ENCODE peak calls at places on chromosomes 13 and 19, in five cellular contexts. O, M, F, A and R are unnamed samples.

GRCh38 chr13:76882431-76882830 is 3.8 kb downstream of the KCTD12 start:
- DNase-seq in A (no peak), F (no peak), O (no peak), M (no peak), R (no peak)

GRCh38 chr13:91017031-91017668 is 330.3 kb upstream of the MIR17HG start:
- DNase-seq in O (no peak), M (peak), F (peak), A (peak), R (peak)

GRCh38 chr19:50432658-50433057 is at the start of gene MYBPC2:
- DNase-seq in F (peak), A (no peak), M (no peak), O (no peak), R (no peak)

GRCh38 chr13:20815469-20815868 is 41.7 kb upstream of the EEF1AKMT1 start:
- DNase-seq in M (no peak), F (no peak), O (no peak), A (no peak), R (no peak)

GRCh38 chr13:74246398-74246975 is 112.3 kb upstream of the KLF12 start:
- DNase-seq in F (no peak), M (no peak), O (no peak), A (no peak), R (no peak)

GRCh38 chr13:40813662-40814454 is 24.4 kb downstream of the SLC25A15 start:
- DNase-seq in F (peak), O (peak), A (peak), M (no peak), R (no peak)

GRCh38 chr13:106449096-106449495 is 86.4 kb downstream of the EFNB2 start:
- DNase-seq in M (no peak), A (no peak), O (no peak), F (no peak), R (no peak)

GRCh38 chr19:17765069-17765618 is 13.9 kb downstream of the FCHO1 start:
- DNase-seq in O (peak), F (no peak), A (no peak), M (no peak), R (no peak)

GRCh38 chr19:5397804-5398692 is 57.2 kb upstream of the ZNRF4 start:
- DNase-seq in A (peak), O (peak), F (peak), M (no peak), R (no peak)

GRCh38 chr13:46831588-46832194 is 34.7 kb upstream of the ESD start:
- DNase-seq in A (peak), M (no peak), F (peak), O (peak), R (peak)

GRCh38 chr19:42683917-42684513 is 56.3 kb downstream of the PSG3 start:
- DNase-seq in A (peak), M (no peak), F (peak), O (peak), R (peak)

GRCh38 chr13:91247768-91248167 is 99.7 kb upstream of the MIR17HG start:
- DNase-seq in O (no peak), M (no peak), A (no peak), F (no peak), R (no peak)

GRCh38 chr13:106523566-106523965 is 11.9 kb downstream of the EFNB2 start:
- DNase-seq in A (no peak), M (no peak), F (no peak), O (no peak), R (no peak)

GRCh38 chr13:23899555-23899954 is 2.3 kb upstream of the C1QTNF9B start:
- DNase-seq in A (no peak), F (peak), O (peak), M (no peak), R (no peak)

GRCh38 chr19:13120817-13121216 is 2.8 kb downstream of the NACC1 start:
- DNase-seq in A (no peak), F (no peak), M (no peak), O (no peak), R (no peak)

GRCh38 chr13:39451860-39452301 is 151.1 kb downstream of the LHFPL6 start:
- DNase-seq in A (no peak), O (no peak), M (no peak), F (no peak), R (no peak)

GRCh38 chr19:2050349-2050990 is 574 bp downstream of the MKNK2 start:
- DNase-seq in O (no peak), A (no peak), M (no peak), F (no peak), R (no peak)

GRCh38 chr19:43984687-43985000 is 656 bp downstream of the ZNF155 start:
- DNase-seq in A (no peak), F (no peak), O (no peak), M (no peak), R (no peak)

GRCh38 chr13:102651392-102651791 is 43.5 kb downstream of the METTL21C start:
- DNase-seq in F (no peak), M (no peak), A (no peak), O (no peak), R (no peak)

GRCh38 chr19:46678110-46678732 is 17.2 kb upstream of the DACT3 start:
- DNase-seq in F (peak), M (no peak), A (peak), O (no peak), R (peak)

GRCh38 chr19:17778621-17779280 is 16.2 kb upstream of the B3GNT3 start:
- DNase-seq in M (no peak), F (no peak), A (no peak), O (no peak), R (no peak)

GRCh38 chr13:92838786-92839185 is 387.8 kb upstream of the GPC6 start:
- DNase-seq in M (no peak), F (no peak), O (peak), A (no peak), R (no peak)

GRCh38 chr19:21812448-21812847 is 23.5 kb downstream of the ZNF43 start:
- DNase-seq in F (no peak), O (no peak), M (no peak), A (no peak), R (no peak)

GRCh38 chr13:43270043-43270830 is 246.9 kb downstream of the DNAJC15 start:
- DNase-seq in A (no peak), F (no peak), O (no peak), M (no peak), R (no peak)

GRCh38 chr19:7869910-7870511 is 4.2 kb downstream of the PRR36 start:
- DNase-seq in A (peak), F (peak), M (no peak), O (peak), R (peak)

GRCh38 chr13:70253834-70254233 is 145.6 kb upstream of the KLHL1 start:
- DNase-seq in F (no peak), O (peak), M (no peak), A (no peak), R (no peak)

GRCh38 chr13:51848674-51849073 is 3.7 kb upstream of the TMEM272 start:
- DNase-seq in F (no peak), M (no peak), A (no peak), O (peak), R (no peak)

GRCh38 chr19:16355293-16356043 is 30.8 kb downstream of the KLF2 start:
- DNase-seq in M (no peak), A (no peak), O (no peak), F (peak), R (no peak)

GRCh38 chr19:44839272-44839671 is 6.8 kb upstream of the NECTIN2 start:
- DNase-seq in A (no peak), M (no peak), F (no peak), O (no peak), R (no peak)

GRCh38 chr13:106567421-106568224 is at the start of gene ARGLU1:
- DNase-seq in O (peak), M (peak), A (peak), F (peak), R (no peak)

GRCh38 chr13:101535192-101535746 is 82.8 kb downstream of the ITGBL1 start:
- DNase-seq in M (no peak), O (no peak), A (no peak), F (no peak), R (no peak)

GRCh38 chr19:6229951-6230712 is 49.6 kb downstream of the MLLT1 start:
- DNase-seq in F (no peak), O (no peak), M (no peak), A (no peak), R (peak)

GRCh38 chr19:10102787-10103236 is 334 bp upstream of the ANGPTL6 start:
- DNase-seq in O (no peak), M (peak), F (peak), A (no peak), R (no peak)

GRCh38 chr19:10093295-10094186 is 7.4 kb downstream of the SHFL start:
- DNase-seq in O (no peak), F (peak), M (no peak), A (no peak), R (no peak)

GRCh38 chr19:8141726-8142524 is 7.5 kb downstream of the FBN3 start:
- DNase-seq in O (no peak), M (no peak), A (no peak), F (no peak), R (no peak)

GRCh38 chr19:38512277-38512676 is 78.8 kb downstream of the RYR1 start:
- DNase-seq in M (no peak), F (no peak), A (no peak), O (no peak), R (no peak)

GRCh38 chr19:51637362-51637978 is 7.3 kb upstream of the SIGLEC5 start:
- DNase-seq in M (no peak), A (no peak), O (peak), F (peak), R (no peak)

GRCh38 chr19:35315883-35316282 is 13.1 kb upstream of the CD22 start:
- DNase-seq in A (no peak), F (peak), O (peak), M (no peak), R (no peak)
- H2AFZ ChIP-seq in A (no peak), F (peak), O (no peak), M (no peak), R (no peak)

DNA sequence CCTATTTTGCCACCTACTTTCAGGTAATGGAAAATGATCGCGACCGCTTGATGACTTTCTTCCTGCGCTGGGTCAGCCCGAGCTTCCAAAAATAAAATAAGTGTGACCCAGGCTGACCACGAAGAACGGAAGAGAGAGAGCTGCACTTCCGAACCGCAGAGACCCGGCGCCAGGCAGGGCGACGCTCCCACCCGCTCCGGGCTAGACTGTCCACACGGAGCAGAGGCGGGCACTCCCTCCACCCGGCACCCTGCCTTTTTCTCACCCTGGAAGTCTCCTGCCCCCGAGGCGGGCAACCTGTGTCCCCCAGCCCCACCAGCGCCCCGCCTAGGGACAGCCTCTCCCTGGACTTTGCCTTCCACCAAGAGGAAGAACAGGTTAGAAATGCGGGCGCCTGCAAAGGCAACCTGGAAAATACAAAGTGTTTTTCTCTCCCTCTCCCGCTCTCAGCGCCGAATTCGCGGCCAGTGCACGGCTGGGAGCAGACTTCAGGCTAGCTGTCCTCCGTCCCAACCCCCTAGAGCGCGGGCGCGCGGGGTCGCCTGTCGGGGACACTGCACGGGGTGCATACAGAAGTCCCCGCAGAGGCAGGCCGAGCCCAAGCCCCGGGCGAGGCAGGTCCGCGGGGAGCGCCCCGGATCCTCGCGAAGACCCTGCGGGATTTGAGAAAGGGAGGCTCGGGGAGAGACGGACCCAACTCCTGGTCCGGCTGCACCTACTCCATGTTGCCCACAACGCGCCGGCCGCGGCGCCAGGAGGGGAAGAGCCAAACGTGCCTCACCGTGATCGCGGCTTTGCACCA is 884 bp downstream of the SPRY2 start:
- DNase-seq in F (peak), A (peak), O (peak), M (no peak), R (no peak)
- TF ChIP-seq SRF in F (no peak), A (no peak), O (no peak), M (no peak), R (no peak)

DNA sequence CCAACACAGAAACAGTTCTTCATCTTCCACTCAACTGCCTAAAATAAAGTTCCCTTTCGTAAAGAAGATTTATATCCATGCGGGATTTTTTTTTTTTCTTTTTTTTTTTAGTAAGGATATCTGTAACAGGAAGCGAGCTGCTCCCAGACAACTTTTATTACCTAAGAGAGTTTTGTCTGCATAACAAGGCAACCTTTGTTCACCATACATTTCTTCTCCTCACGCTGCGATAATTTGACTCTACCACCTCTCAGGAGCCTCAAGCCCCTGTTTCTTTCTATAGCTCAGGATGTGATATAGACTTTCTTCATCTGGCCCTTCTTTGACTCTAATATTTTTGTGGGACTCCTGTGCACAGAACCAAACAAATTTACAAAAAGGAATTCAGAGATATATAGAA is 1053.7 kb upstream of the SPRY2 start:
- DNase-seq in M (no peak), F (no peak), O (no peak), A (no peak), R (no peak)
- H3K4me2 ChIP-seq in M (no peak), F (no peak), O (no peak), A (no peak), R (no peak)

GRCh38 chr19:709196-709964 is 645 bp downstream of the PALM start:
- DNase-seq in A (peak), M (no peak), F (no peak), O (no peak), R (no peak)
- H2AFZ ChIP-seq in A (no peak), M (no peak), F (no peak), O (no peak), R (no peak)

DNA sequence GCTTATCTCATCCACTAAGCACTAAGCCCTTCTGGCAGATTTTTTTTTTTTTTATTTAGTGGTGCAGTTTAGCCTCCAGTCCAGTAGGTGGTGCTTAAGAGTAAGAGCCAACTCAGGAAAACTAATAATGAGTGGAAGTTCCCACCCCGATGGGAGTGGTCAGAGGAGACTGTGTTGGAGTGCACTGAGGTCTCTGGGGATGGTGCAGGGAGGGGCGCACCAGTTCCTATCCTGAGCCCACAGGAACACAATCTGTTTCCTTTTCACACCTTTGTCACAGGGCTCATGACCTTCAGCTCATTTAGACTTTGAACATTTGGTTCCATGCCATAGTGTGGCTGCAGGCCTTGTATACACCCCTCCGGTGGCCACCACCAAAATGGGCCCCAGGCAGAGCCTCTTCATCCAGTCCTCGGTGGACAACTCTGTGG is 367.4 kb downstream of the SPRY2 start:
- DNase-seq in M (no peak), O (no peak), F (peak), A (no peak), R (no peak)
- TF ChIP-seq SRF in M (no peak), O (no peak), F (no peak), A (no peak), R (no peak)

DNA sequence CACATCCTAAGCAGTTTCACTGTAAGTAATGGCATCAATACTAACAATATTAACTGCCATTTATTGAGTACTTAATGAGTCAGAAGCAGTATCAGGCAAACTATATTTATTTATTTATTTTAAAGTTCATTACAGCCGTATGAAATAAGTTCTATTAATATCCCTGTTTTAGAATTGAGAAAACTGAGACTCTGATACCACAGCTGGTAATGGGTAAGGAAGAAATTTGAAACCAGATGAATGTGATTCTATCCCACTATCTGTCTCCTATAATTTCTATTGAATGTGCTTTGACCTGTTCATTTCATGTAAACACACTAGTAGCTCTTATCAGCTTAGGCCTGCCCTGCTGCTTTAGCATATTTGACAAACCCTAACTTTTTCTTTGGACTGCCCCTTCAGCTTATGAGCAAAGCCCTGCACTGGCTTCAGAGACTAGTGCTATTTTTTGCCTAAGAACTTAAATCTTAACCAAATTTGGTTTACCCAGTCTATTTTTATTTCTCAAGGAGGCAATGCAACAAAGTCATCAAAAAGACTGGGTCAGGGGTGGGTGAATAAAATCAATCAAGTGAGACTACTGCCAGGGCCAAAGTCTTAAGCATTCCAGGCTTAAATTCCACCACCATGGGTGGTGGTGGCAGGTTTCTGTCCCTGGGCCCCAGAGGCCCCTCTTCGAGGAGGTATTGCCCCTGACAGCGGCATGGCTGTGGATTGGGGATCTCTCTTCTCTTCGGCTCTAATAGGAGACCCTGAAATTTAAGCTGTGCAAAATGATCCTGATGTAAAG is 143.4 kb downstream of the DLEU7 start:
- DNase-seq in F (no peak), O (no peak), A (no peak), M (no peak), R (no peak)
- H3K4me2 ChIP-seq in F (no peak), O (no peak), A (no peak), M (no peak), R (no peak)

DNA sequence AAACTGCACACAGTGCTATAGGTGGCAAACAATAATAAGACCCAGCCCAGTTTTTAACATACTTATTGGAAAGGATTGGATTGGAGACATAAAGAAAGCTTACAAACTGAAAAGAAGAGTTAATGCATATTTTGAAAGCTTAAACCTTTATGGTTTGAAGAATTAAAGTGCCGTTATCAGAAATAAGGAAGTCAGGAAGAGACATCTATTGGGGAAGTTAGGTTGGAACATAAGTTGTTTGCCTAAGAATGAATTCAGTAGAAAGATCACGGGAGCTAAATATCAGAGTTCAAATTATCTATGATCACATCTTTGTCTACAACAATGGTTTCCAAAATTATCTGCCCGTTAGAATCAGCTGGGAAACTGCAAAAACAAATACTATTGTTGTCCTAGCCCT is 767.9 kb downstream of the PCDH9 start:
- DNase-seq in M (no peak), F (no peak), A (no peak), O (no peak), R (no peak)
- H2AFZ ChIP-seq in M (no peak), F (no peak), A (no peak), O (no peak), R (no peak)

DNA sequence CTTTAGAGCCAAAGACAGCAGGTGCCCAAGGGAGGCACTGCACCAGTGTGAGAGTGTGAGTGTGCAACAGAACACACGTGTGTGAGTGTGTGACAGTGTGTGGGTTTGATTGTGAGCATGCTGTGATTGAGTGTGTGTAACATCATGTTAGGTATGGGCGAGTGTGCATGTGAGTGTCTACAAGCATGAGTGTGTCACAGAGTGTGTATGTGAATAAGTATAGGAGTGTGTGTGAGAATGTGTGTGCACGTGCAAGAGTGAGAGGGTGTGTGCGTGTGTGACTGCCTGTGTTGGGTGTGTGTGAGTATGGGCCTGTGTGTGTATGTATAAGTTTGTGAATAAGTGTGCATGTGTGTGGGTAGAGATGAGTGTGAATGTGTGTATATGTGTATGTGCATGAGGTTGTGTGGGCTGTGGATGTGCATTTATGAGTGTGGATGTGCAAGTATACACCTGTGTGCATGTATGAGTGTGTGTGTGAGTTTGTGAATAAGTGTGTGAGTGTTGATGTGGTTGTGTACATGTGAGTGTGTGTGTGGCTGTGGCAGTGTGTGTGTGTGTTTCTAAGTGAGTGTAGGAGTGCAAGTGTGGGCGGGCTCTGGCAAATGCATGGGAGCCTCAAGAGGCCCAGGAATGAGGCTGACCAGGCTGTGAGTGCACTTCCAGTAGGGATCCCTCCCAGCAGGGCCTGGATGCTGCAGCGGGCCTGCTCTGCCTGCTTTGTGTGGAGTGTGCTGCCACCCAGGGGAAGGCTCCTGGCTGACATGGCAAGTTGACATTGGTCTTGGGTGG is 198.4 kb downstream of the COL4A1 start:
- DNase-seq in F (peak), M (no peak), O (peak), A (no peak), R (peak)
- TF ChIP-seq SRF in F (no peak), M (no peak), O (no peak), A (no peak), R (no peak)